ENCODE peak calls at places on chromosome 21, in nine cellular contexts. M is kidney; H is CD4-positive, CD25-positive, alpha-beta regulatory T cell; D is SJSA1; P is stomach; V is cardiac fibroblast; R is psoas muscle; O is skeletal muscle cell; Y is upper lobe of right lung. Z is an unnamed sample.

GRCh38 chr21:28908351-28908750 is 84.3 kb downstream of the LTN1 start:
- DNase-seq in M (no peak), H (no peak), D (no peak), P (no peak), V (no peak), R (no peak), O (no peak), Y (no peak), Z (no peak)

GRCh38 chr21:33587792-33588484 is 546 bp downstream of the DONSON start:
- DNase-seq in M (peak), H (peak), D (peak), P (peak), V (peak), R (peak), O (no peak), Y (peak), Z (peak)

GRCh38 chr21:39141502-39141901 is 41.7 kb downstream of the PSMG1 start:
- DNase-seq in M (no peak), H (no peak), D (peak), P (no peak), V (peak), R (no peak), O (no peak), Y (no peak), Z (peak)

GRCh38 chr21:37710555-37711293 is 205.5 kb downstream of the KCNJ6 start:
- DNase-seq in M (no peak), H (no peak), D (peak), P (no peak), V (peak), R (no peak), O (peak), Y (no peak), Z (no peak)

GRCh38 chr21:41616063-41616591 is 108.2 kb upstream of the TMPRSS2 start:
- DNase-seq in M (no peak), H (no peak), D (peak), P (no peak), V (peak), R (peak), O (peak), Y (no peak), Z (peak)

GRCh38 chr21:35335951-35336446 is 286.9 kb upstream of the RUNX1 start:
- DNase-seq in M (no peak), H (no peak), D (no peak), P (no peak), V (no peak), R (no peak), O (no peak), Y (no peak), Z (no peak)

GRCh38 chr21:33174756-33175155 is 55.0 kb upstream of the IFNAR2 start:
- DNase-seq in M (no peak), H (no peak), D (no peak), P (no peak), V (no peak), R (no peak), O (no peak), Y (no peak), Z (no peak)

GRCh38 chr21:41406340-41406739 is 19.7 kb upstream of the MX1 start:
- DNase-seq in M (no peak), H (no peak), D (no peak), P (no peak), V (no peak), R (no peak), O (no peak), Y (no peak), Z (no peak)

GRCh38 chr21:33383056-33383888 is 19.9 kb upstream of the IFNGR2 start:
- DNase-seq in M (peak), H (peak), D (peak), P (peak), V (peak), R (peak), O (no peak), Y (peak), Z (peak)

GRCh38 chr21:29245104-29245643 is 53.5 kb upstream of the BACH1 start:
- DNase-seq in M (no peak), H (no peak), D (no peak), P (no peak), V (no peak), R (no peak), O (no peak), Y (no peak), Z (no peak)

GRCh38 chr21:35203093-35204021 is 154.3 kb upstream of the RUNX1 start:
- DNase-seq in M (no peak), H (no peak), D (peak), P (no peak), V (peak), R (peak), O (no peak), Y (no peak), Z (peak)

GRCh38 chr21:33117268-33117888 is 47.4 kb downstream of the OLIG1 start:
- DNase-seq in M (no peak), H (no peak), D (no peak), P (no peak), V (no peak), R (no peak), O (no peak), Y (no peak), Z (no peak)

GRCh38 chr21:38927776-38928175 is 122.0 kb downstream of the ETS2 start:
- DNase-seq in M (no peak), H (no peak), D (no peak), P (no peak), V (no peak), R (no peak), O (no peak), Y (no peak), Z (no peak)

GRCh38 chr21:34189506-34189905 is 116.1 kb downstream of the MRPS6 start:
- DNase-seq in M (no peak), H (no peak), D (no peak), P (no peak), V (no peak), R (no peak), O (no peak), Y (no peak), Z (no peak)

GRCh38 chr21:20802201-20802600 is 196.0 kb upstream of the NCAM2 start:
- DNase-seq in M (no peak), H (no peak), D (no peak), P (no peak), V (no peak), R (no peak), O (no peak), Y (no peak), Z (no peak)

GRCh38 chr21:17044696-17045095 is 468.1 kb upstream of the CXADR start:
- DNase-seq in M (no peak), H (no peak), D (no peak), P (no peak), V (no peak), R (no peak), O (no peak), Y (no peak), Z (no peak)

GRCh38 chr21:32209580-32209979 is 69.3 kb downstream of the MIS18A start:
- DNase-seq in M (no peak), H (no peak), D (no peak), P (no peak), V (no peak), R (no peak), O (no peak), Y (no peak), Z (no peak)

DNA sequence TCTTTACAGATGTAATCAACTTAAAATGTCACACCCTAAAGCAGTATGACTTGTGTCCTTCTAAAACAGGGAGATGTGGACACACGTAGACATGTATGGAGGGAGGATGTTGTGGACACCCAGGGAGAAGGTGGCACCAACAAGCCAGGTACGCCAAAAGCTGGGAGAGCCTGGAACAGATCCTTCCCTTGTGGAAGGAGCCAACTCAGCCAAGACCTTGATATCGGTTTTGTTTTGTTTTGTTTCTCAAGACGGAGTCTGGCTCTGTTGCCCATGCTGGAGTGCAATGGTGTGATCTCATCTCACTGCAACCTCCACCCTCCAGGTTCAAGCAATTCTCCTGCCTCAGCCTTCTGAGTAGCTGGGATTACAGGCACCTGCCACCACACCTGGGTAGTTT is 45.6 kb downstream of the CHAF1B start:
- DNase-seq in M (no peak), H (no peak), D (peak), P (no peak), V (peak), R (no peak), O (no peak), Y (no peak), Z (peak)
- H3K4me3 ChIP-seq in M (peak), H (no peak), D (peak), P (no peak), V (no peak), R (peak), O (no peak), Y (peak), Z (peak)

DNA sequence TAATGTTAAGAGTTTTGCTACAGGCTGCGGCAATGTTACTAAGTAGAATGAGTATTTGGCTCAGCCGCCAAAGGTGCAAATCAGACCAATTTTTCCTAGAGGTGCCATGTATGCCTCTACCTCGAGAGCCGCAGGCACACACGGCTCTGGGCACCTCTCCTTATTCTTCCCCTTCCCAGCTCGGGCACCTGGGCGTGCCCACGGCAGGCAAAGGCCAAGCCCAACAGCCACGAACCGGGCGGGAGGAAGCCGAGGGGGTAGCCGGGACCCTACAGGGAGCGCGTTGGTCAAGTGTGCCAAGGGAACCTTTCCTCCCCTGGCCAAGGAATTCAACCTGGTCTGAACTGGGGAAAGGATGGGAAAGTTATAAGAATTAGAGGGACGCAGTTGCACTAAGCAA is 31.0 kb downstream of the LRRC3 start:
- DNase-seq in M (no peak), H (no peak), D (no peak), P (no peak), V (no peak), R (no peak), O (no peak), Y (no peak), Z (no peak)
- H3K4me3 ChIP-seq in M (no peak), H (no peak), D (no peak), P (no peak), V (no peak), R (no peak), O (no peak), Y (peak), Z (no peak)

DNA sequence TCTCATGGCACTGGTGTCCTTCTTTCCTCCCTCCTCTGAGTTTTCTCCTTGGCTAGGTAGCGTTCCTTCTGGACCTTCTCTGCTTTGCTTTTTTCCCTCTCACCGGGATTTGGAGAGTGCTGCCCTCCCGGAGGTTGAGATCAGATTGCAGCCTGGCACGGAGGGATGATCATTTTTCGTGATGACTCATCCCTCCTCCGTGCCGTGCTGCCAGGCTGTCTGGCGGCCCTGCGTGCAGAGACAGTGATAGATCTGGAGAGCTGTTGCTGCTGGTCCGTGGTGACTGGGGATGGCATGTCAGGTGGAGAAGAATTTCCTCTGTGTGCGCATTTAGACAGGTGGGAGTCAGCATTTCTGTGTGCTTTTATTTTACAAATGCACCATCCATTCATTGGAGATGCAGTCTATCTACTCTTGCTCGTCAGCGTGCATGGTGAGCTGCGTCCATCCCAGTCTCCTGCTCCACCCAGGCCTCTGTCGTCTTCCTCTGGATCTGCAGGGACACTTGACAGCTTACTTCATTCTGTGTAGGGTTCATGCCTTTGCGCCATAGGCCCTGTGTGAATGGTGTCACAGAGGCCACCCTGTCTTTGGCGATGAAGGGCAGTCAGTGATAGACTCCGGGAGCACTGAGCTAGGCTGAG is 104.4 kb downstream of the PCBP3 start:
- DNase-seq in M (no peak), H (no peak), D (peak), P (no peak), V (peak), R (peak), O (peak), Y (no peak), Z (peak)
- H3K4me3 ChIP-seq in M (no peak), H (no peak), D (no peak), P (no peak), V (no peak), R (peak), O (no peak), Y (no peak), Z (no peak)

DNA sequence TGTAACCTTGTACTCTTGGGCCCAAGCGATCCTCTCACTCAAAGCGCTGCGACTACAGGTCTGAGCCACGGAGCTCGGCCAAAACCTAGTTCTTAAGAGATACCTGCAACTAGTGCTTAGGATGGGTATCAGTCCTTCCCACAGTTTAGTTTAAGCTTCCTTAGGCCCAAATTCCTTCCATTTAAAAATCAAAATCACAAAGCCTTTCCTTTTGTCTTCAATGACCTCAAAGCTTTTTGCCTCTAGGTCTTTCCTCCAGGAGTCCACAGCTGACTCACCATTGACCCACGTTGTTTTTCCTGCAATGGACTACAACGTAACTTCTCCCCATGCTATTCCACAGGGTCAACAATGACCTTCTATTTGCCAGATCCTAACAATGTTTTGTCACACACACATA is 64.0 kb downstream of the APP start:
- DNase-seq in M (no peak), H (no peak), D (no peak), P (no peak), V (peak), R (no peak), O (no peak), Y (no peak), Z (peak)
- H3K4me3 ChIP-seq in M (no peak), H (no peak), D (no peak), P (no peak), V (no peak), R (no peak), O (no peak), Y (no peak), Z (no peak)

GRCh38 chr21:42660118-42660470 is 6.7 kb downstream of the PDE9A start:
- DNase-seq in M (peak), H (no peak), D (no peak), P (no peak), V (no peak), R (no peak), O (no peak), Y (no peak), Z (no peak)
- H3K4me3 ChIP-seq in M (no peak), H (no peak), D (no peak), P (no peak), V (no peak), R (no peak), O (no peak), Y (no peak), Z (no peak)

GRCh38 chr21:15058718-15059316 is 6.0 kb downstream of the NRIP1 start:
- DNase-seq in M (no peak), H (peak), D (peak), P (no peak), V (peak), R (no peak), O (no peak), Y (no peak), Z (peak)
- H3K4me3 ChIP-seq in M (peak), H (peak), D (peak), P (no peak), V (no peak), R (peak), O (peak), Y (no peak), Z (peak)